ENCODE peak calls at places on chromosomes 5 and 9, in four cellular contexts. C, F, Y and A are unnamed samples.

GRCh38 chr5:113090336-113091106 is 113.9 kb downstream of the DCP2 start:
- DNase-seq in C (no peak), F (no peak), Y (no peak), A (no peak)

GRCh38 chr9:131709741-131710499 is 30.0 kb downstream of the RAPGEF1 start:
- DNase-seq in C (no peak), F (peak; percentile 77), Y (no peak), A (no peak)

GRCh38 chr5:93607367-93608258 is 24.6 kb downstream of the NR2F1 start:
- DNase-seq in C (peak; percentile 44), F (no peak), Y (no peak), A (peak; percentile 33)

GRCh38 chr9:6356441-6356840 is 28.3 kb downstream of the TPD52L3 start:
- DNase-seq in C (no peak), F (no peak), Y (no peak), A (no peak)

GRCh38 chr5:98397081-98397480 is 376.4 kb upstream of the RGMB start:
- DNase-seq in C (no peak), F (no peak), Y (no peak), A (no peak)

GRCh38 chr5:15034379-15034778 is 162.8 kb upstream of the ANKH start:
- DNase-seq in C (no peak), F (no peak), Y (no peak), A (no peak)

GRCh38 chr9:35163413-35163812 is 1.6 kb downstream of the UNC13B start:
- DNase-seq in C (no peak), F (no peak), Y (no peak), A (no peak)

GRCh38 chr5:155068616-155069100 is 55.1 kb downstream of the KIF4B start:
- DNase-seq in C (no peak), F (no peak), Y (no peak), A (no peak)

GRCh38 chr9:128882677-128883590 is 1.0 kb downstream of the LRRC8A start:
- DNase-seq in C (peak; percentile 31), F (no peak), Y (peak; percentile 31), A (no peak)

GRCh38 chr5:115179959-115180709 is 10.4 kb upstream of the TRIM36 start:
- DNase-seq in C (no peak), F (no peak), Y (no peak), A (peak; percentile 66)

GRCh38 chr9:2066312-2067273 is 51.4 kb downstream of the SMARCA2 start:
- DNase-seq in C (peak; percentile 52), F (no peak), Y (no peak), A (no peak)

GRCh38 chr9:86993830-86994229 is 46.5 kb upstream of the GAS1 start:
- DNase-seq in C (no peak), F (no peak), Y (no peak), A (no peak)

GRCh38 chr9:132600326-132600984 is 18.0 kb downstream of the BARHL1 start:
- DNase-seq in C (no peak), F (no peak), Y (no peak), A (no peak)

GRCh38 chr9:81512641-81513040 is 176.7 kb downstream of the TLE1 start:
- DNase-seq in C (no peak), F (no peak), Y (no peak), A (no peak)

GRCh38 chr9:96674914-96675538 is 19.9 kb upstream of the PRXL2C start:
- DNase-seq in C (no peak), F (no peak), Y (no peak), A (no peak)

GRCh38 chr9:91886433-91887031 is 63.5 kb downstream of the ROR2 start:
- DNase-seq in C (no peak), F (no peak), Y (no peak), A (no peak)

GRCh38 chr5:179232091-179232490 is 113.2 kb downstream of the ADAMTS2 start:
- DNase-seq in C (no peak), F (no peak), Y (no peak), A (no peak)

GRCh38 chr5:33827885-33828284 is 63.9 kb downstream of the ADAMTS12 start:
- DNase-seq in C (no peak), F (no peak), Y (no peak), A (no peak)
- TF ChIP-seq TARDBP in C (no peak), F (no peak), Y (no peak), A (no peak)

GRCh38 chr5:142716963-142717362 is 31.1 kb upstream of the FGF1 start:
- DNase-seq in C (peak; percentile 54), F (no peak), Y (no peak), A (peak; percentile 69)
- TF ChIP-seq BHLHE40 in C (no peak), F (no peak), Y (no peak), A (no peak)

GRCh38 chr5:135058326-135058725 is 24.3 kb upstream of the PITX1 start:
- DNase-seq in C (no peak), F (no peak), Y (no peak), A (no peak)

GRCh38 chr5:135057233-135057632 is 23.2 kb upstream of the PITX1 start:
- DNase-seq in C (no peak), F (no peak), Y (no peak), A (no peak)

GRCh38 chr5:135060021-135060420 is 26.0 kb upstream of the PITX1 start:
- DNase-seq in C (no peak), F (no peak), Y (no peak), A (no peak)

GRCh38 chr5:135061001-135061400 is 27.0 kb upstream of the PITX1 start:
- DNase-seq in C (no peak), F (no peak), Y (no peak), A (no peak)

DNA sequence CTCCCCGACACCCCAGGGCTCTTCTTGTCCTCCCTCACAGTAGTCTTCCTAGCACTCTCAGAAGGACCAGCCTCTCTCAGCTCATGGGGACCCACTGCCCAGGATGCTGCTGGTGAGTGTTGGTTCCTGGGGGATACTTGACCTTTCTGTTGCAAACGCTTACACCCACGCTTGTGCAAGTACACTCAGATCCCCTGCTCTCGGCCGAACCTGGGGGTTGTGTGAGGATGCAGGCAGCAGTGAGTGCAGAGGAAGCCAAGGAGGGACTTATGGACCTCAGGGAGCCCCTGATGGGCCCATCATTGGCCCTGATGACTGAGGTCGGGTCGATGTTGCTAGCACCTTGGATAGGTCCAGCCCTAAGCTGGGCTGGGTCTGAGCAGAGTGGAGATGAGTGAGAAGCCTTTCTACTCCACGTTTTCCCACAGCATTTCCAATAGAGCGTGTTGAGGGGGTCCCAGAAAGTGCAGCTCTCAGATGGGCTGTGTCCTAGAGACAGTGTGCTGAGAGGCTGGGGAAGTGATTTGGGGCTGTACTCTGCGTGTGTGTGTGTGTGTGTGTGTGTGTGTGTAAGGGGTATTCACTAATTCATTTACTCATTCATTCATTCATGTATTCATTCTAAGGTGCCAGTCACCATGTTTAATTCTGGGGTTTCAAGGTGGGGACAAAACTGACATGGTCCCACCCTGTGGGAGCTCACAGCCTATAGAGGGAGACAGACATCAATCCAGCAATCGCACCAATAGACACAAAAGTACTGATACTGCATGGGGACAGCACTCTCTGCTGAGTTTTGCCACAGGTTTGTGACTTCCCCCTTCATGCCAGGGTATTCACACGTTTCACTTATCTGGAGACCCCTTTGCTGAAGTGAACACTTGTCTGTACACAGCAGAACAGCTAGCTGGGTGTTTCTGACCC is 25.2 kb upstream of the PITX1 start:
- DNase-seq in C (no peak), F (no peak), Y (no peak), A (no peak)
- TF ChIP-seq TARDBP in C (no peak), F (no peak), Y (no peak), A (no peak)

GRCh38 chr9:4700932-4701331 is 21.6 kb downstream of the CDC37L1 start:
- DNase-seq in C (no peak), F (no peak), Y (no peak), A (no peak)
- TF ChIP-seq BHLHE40 in C (no peak), F (no peak), Y (no peak), A (no peak)